ENCODE peak calls at places on chromosomes 5 and 9, in eight cellular contexts. G, Q, K, S, I, R, A and U are unnamed samples.

GRCh38 chr5:181241393-181241975 is 2.2 kb downstream of the RACK1 start:
- DNase-seq in S (no peak), G (peak; percentile 90), I (peak; percentile 90), R (no peak), Q (peak; percentile 29), A (peak; percentile 64), K (no peak), U (no peak)

GRCh38 chr9:134139081-134139480 is 3.2 kb downstream of the WDR5 start:
- DNase-seq in K (no peak), G (peak; percentile 44), R (no peak), S (no peak), Q (peak; percentile 50), A (no peak), I (no peak), U (no peak)

GRCh38 chr9:109861918-109862317 is 81.9 kb downstream of the PALM2AKAP2 start:
- DNase-seq in R (no peak), A (no peak), S (no peak), K (no peak), G (no peak), Q (no peak), I (no peak), U (no peak)

GRCh38 chr9:30774326-30774725 is 1610.1 kb upstream of the ACO1 start:
- DNase-seq in R (peak; percentile 87), A (peak; percentile 41), I (peak; percentile 28), Q (no peak), S (no peak), G (no peak), K (peak; percentile 86), U (no peak)

GRCh38 chr9:89667730-89668129 is 62.9 kb downstream of the GADD45G start:
- DNase-seq in R (no peak), G (no peak), I (no peak), S (no peak), A (no peak), K (no peak), Q (no peak), U (no peak)

GRCh38 chr9:91422832-91423711 is 560 bp downstream of the NFIL3 start:
- DNase-seq in A (peak; percentile 71), S (no peak), K (peak; percentile 48), Q (no peak), G (peak; percentile 85), R (peak; percentile 72), I (peak; percentile 44), U (peak; percentile 18)

GRCh38 chr5:169094586-169095409 is 206.1 kb downstream of the SLIT3 start:
- DNase-seq in S (no peak), K (no peak), G (peak; percentile 0), I (no peak), A (no peak), R (no peak), Q (no peak), U (no peak)

GRCh38 chr5:7422719-7423118 is 26.8 kb downstream of the ADCY2 start:
- DNase-seq in K (no peak), I (no peak), G (no peak), R (no peak), A (no peak), Q (no peak), S (no peak), U (no peak)

GRCh38 chr5:78758169-78758839 is 109.7 kb upstream of the LHFPL2 start:
- DNase-seq in R (no peak), A (no peak), I (peak; percentile 91), Q (no peak), G (peak; percentile 84), S (peak; percentile 95), K (no peak), U (no peak)

GRCh38 chr9:97041898-97042297 is 3.0 kb upstream of the CTSV start:
- DNase-seq in Q (no peak), S (no peak), A (no peak), K (no peak), I (no peak), R (no peak), G (no peak), U (no peak)

GRCh38 chr5:91024727-91025126 is 358.4 kb downstream of the ARRDC3 start:
- DNase-seq in S (no peak), A (no peak), R (no peak), K (no peak), Q (no peak), I (no peak), G (no peak), U (no peak)

GRCh38 chr5:91027316-91027937 is 355.7 kb downstream of the ARRDC3 start:
- DNase-seq in Q (no peak), I (peak; percentile 23), R (no peak), S (no peak), A (no peak), G (no peak), K (no peak), U (no peak)

GRCh38 chr5:91025956-91026355 is 357.2 kb downstream of the ARRDC3 start:
- DNase-seq in G (no peak), A (no peak), I (no peak), Q (no peak), S (no peak), R (no peak), K (no peak), U (no peak)

GRCh38 chr5:91024160-91024559 is 359.0 kb downstream of the ARRDC3 start:
- DNase-seq in K (no peak), S (no peak), I (no peak), R (no peak), G (no peak), Q (no peak), A (no peak), U (no peak)

DNA sequence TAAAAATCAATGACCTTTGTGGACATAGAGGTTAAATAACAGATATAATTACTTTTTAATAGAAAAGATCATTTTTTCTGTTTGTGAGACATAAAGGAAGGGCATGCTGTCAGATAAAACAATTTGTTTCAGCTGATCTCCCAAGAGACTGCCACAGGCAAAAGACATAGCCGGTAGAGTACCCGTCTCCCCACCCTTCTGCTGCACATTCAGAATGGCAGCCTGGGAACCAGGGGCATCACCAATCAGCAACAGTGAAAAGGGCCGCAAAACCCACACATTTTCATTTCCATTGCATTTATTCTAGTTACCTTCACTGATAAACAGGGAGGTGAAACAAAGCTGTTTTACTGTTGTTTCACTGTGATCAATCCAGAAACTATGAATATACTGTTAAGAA is 357.7 kb downstream of the ARRDC3 start:
- DNase-seq in R (no peak), K (no peak), S (no peak), G (no peak), I (no peak), A (no peak), Q (peak; percentile 19), U (no peak)
- TF ChIP-seq USF2 in R (no peak), K (no peak), S (no peak), G (no peak), I (no peak), A (no peak), Q (no peak), U (no peak)

GRCh38 chr9:8963882-8964281 is 1164.3 kb upstream of the DMAC1 start:
- DNase-seq in Q (no peak), I (no peak), R (no peak), A (no peak), S (no peak), K (no peak), G (no peak), U (no peak)

GRCh38 chr9:8958358-8958757 is 1158.8 kb upstream of the DMAC1 start:
- DNase-seq in G (no peak), I (peak; percentile 55), K (no peak), Q (no peak), A (no peak), S (no peak), R (no peak), U (no peak)

GRCh38 chr9:8960254-8960653 is 1160.7 kb upstream of the DMAC1 start:
- DNase-seq in I (no peak), K (no peak), R (no peak), G (no peak), S (no peak), Q (no peak), A (no peak), U (no peak)

GRCh38 chr9:8962084-8962483 is 1162.5 kb upstream of the DMAC1 start:
- DNase-seq in I (no peak), S (no peak), R (no peak), K (no peak), A (no peak), G (no peak), Q (no peak), U (no peak)

DNA sequence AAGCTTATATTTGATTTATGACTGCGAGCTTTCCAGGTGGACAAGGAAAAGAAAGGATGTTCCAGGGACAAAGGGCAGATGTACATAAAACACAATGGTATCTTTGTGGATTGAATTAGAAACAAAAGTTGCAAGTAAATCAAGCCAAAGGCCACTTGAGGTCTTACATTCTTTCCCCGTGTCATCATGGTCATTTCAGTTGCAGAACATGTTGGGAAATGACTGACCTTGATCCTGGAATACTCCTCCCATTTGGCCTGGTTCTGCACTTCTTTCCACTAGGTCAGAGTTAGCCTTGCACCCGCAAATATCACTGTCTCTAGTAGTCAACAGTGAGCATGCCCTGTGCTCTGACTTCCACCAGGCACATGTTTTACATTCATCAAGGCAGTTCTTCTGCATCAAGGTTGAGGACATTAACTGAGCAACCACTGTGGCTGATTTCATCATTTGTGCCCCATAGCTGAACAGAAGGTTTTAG is 1161.6 kb upstream of the DMAC1 start:
- DNase-seq in Q (no peak), I (peak; percentile 97), R (no peak), K (no peak), S (no peak), A (no peak), G (no peak), U (no peak)
- TF ChIP-seq USF2 in Q (no peak), I (no peak), R (no peak), K (no peak), S (no peak), A (no peak), G (no peak), U (no peak)

GRCh38 chr9:107711528-107711927 is 222.0 kb upstream of the KLF4 start:
- DNase-seq in Q (peak; percentile 25), S (no peak), I (no peak), K (no peak), G (peak; percentile 89), A (peak; percentile 75), R (no peak), U (no peak)
- TF ChIP-seq USF2 in Q (no peak), S (no peak), I (no peak), K (no peak), G (no peak), A (no peak), R (no peak), U (no peak)

GRCh38 chr9:127926961-127927456 is 3.6 kb downstream of the PIP5KL1 start:
- DNase-seq in Q (no peak), I (no peak), K (no peak), S (no peak), R (no peak), A (no peak), G (no peak), U (no peak)

GRCh38 chr9:127929044-127929979 is 1.3 kb downstream of the PIP5KL1 start:
- DNase-seq in Q (no peak), A (no peak), G (no peak), I (no peak), R (no peak), K (no peak), S (no peak), U (no peak)

GRCh38 chr9:127925959-127926949 is 4.3 kb downstream of the PIP5KL1 start:
- DNase-seq in A (no peak), I (no peak), K (no peak), Q (no peak), S (no peak), R (no peak), G (no peak), U (peak; percentile 37)

GRCh38 chr9:127928232-127929043 is 2.1 kb downstream of the PIP5KL1 start:
- DNase-seq in I (no peak), G (no peak), S (no peak), A (peak; percentile 52), K (no peak), Q (no peak), R (no peak), U (no peak)

GRCh38 chr9:127927457-127928231 is 2.9 kb downstream of the PIP5KL1 start:
- DNase-seq in R (peak; percentile 88), K (peak; percentile 96), Q (no peak), S (no peak), A (no peak), I (no peak), G (no peak), U (peak; percentile 92)
- TF ChIP-seq USF2 in R (no peak), K (no peak), Q (no peak), S (no peak), A (no peak), I (no peak), G (no peak), U (no peak)